ENCODE peak calls at places on chromosomes 12 and 14, in ten cellular contexts. K, L, E, J, X, V, U, Z, Y and H are unnamed samples.
A peak's percentile ranks its signal among the peaks of the same experiment; 100 is the strongest.

GRCh38 chr12:88153959-88154358 is 11.9 kb downstream of the TMTC3 start:
- DNase-seq in L (no peak), Y (no peak), Z (no peak), K (peak; percentile 82), E (no peak), J (no peak), X (no peak), U (peak; percentile 64), V (peak; percentile 23), H (no peak)

GRCh38 chr14:93059917-93060545 is 55.7 kb downstream of the ITPK1 start:
- DNase-seq in V (no peak), U (no peak), Y (peak; percentile 59), K (no peak), E (no peak), X (no peak), Z (no peak), L (no peak), J (peak; percentile 30), H (peak; percentile 64)

GRCh38 chr14:99244960-99245340 is 27.0 kb downstream of the BCL11B start:
- DNase-seq in Y (no peak), Z (no peak), U (no peak), E (no peak), V (no peak), J (no peak), K (no peak), L (no peak), X (no peak), H (no peak)

GRCh38 chr14:28157289-28157869 is 609.2 kb upstream of the FOXG1 start:
- DNase-seq in V (no peak), J (no peak), U (no peak), L (peak; percentile 64), Y (no peak), Z (no peak), X (no peak), K (no peak), E (no peak), H (peak; percentile 11)

GRCh38 chr12:94247256-94247655 is 98.9 kb downstream of the PLXNC1 start:
- DNase-seq in Z (no peak), V (no peak), Y (no peak), J (no peak), U (no peak), K (no peak), E (no peak), L (no peak), X (no peak), H (no peak)

GRCh38 chr14:21723431-21724045 is 49.9 kb upstream of the OR4E1 start:
- DNase-seq in X (peak; percentile 81), Y (peak; percentile 91), J (peak; percentile 69), Z (no peak), E (peak; percentile 24), V (peak; percentile 75), L (no peak), K (peak; percentile 24), U (no peak), H (no peak)

GRCh38 chr12:94062796-94063635 is 85.4 kb upstream of the PLXNC1 start:
- DNase-seq in E (no peak), X (no peak), L (no peak), V (no peak), Z (no peak), U (no peak), Y (no peak), J (no peak), K (no peak), H (no peak)

GRCh38 chr14:101491841-101492240 is 69.5 kb upstream of the DIO3 start:
- DNase-seq in Y (no peak), V (no peak), X (no peak), L (peak; percentile 34), Z (no peak), E (no peak), K (no peak), J (peak; percentile 10), U (no peak), H (peak; percentile 1)

GRCh38 chr14:43532825-43533416 is 974.2 kb downstream of the FSCB start:
- DNase-seq in K (no peak), Z (no peak), V (no peak), J (no peak), Y (no peak), X (no peak), E (no peak), L (no peak), U (no peak), H (no peak)

GRCh38 chr12:54229624-54230212 is 40.9 kb upstream of the SMUG1 start:
- DNase-seq in J (no peak), K (peak; percentile 96), Y (no peak), L (no peak), Z (peak; percentile 75), E (no peak), V (no peak), U (peak; percentile 95), X (no peak), H (no peak)

GRCh38 chr12:4478933-4479332 is 33.3 kb upstream of the FGF6 start:
- DNase-seq in L (no peak), Z (no peak), K (no peak), J (no peak), E (no peak), Y (no peak), U (no peak), V (no peak), X (no peak), H (no peak)

GRCh38 chr14:51877807-51878206 is 17.4 kb downstream of the GNG2 start:
- DNase-seq in V (no peak), X (no peak), Y (no peak), K (no peak), E (no peak), Z (no peak), L (no peak), J (no peak), U (no peak), H (no peak)

GRCh38 chr12:108468149-108468968 is 46.7 kb upstream of the FICD start:
- DNase-seq in Y (no peak), E (no peak), Z (no peak), X (peak; percentile 40), U (peak; percentile 17), V (peak; percentile 67), K (peak; percentile 55), L (no peak), J (peak; percentile 28), H (no peak)

GRCh38 chr12:68792952-68793351 is 15.0 kb upstream of the MDM2 start:
- DNase-seq in K (peak; percentile 44), Z (no peak), Y (peak; percentile 36), L (no peak), U (no peak), V (peak; percentile 58), E (no peak), X (peak; percentile 68), J (peak; percentile 41), H (no peak)

GRCh38 chr12:57727758-57728395 is 10.7 kb downstream of the AGAP2 start:
- DNase-seq in Z (no peak), U (no peak), J (no peak), L (no peak), Y (peak; percentile 89), E (no peak), V (no peak), X (no peak), K (no peak), H (no peak)

GRCh38 chr12:62466018-62466595 is 519 bp upstream of the MON2 start:
- DNase-seq in L (peak; percentile 72), U (peak; percentile 37), J (peak; percentile 39), K (peak; percentile 42), Y (peak; percentile 57), V (peak; percentile 38), E (no peak), X (peak; percentile 29), Z (no peak), H (no peak)

GRCh38 chr12:18595406-18595805 is 142.4 kb downstream of the PLCZ1 start:
- DNase-seq in E (no peak), J (no peak), Z (no peak), U (peak; percentile 27), L (no peak), X (no peak), V (no peak), Y (no peak), K (peak; percentile 1), H (no peak)

GRCh38 chr12:3752096-3752709 is 706 bp downstream of the CRACR2A start:
- DNase-seq in Y (peak; percentile 29), Z (no peak), E (peak; percentile 31), J (peak; percentile 81), U (peak; percentile 52), X (no peak), K (peak; percentile 37), V (peak; percentile 77), L (peak; percentile 81), H (peak; percentile 68)

GRCh38 chr14:67833403-67833802 is 13.8 kb downstream of the RAD51B start:
- DNase-seq in Y (no peak), J (no peak), E (no peak), U (no peak), K (no peak), Z (no peak), L (no peak), V (no peak), X (no peak), H (no peak)

GRCh38 chr12:120662879-120663278 is 22.5 kb downstream of the CABP1 start:
- DNase-seq in X (no peak), V (no peak), J (no peak), U (no peak), E (no peak), Y (no peak), K (no peak), L (no peak), Z (no peak), H (no peak)

GRCh38 chr12:107593713-107594381 is 91.8 kb upstream of the PWP1 start:
- DNase-seq in X (peak; percentile 39), V (peak; percentile 74), E (no peak), Y (no peak), K (no peak), L (no peak), Z (no peak), U (no peak), J (no peak), H (no peak)

GRCh38 chr12:7869137-7869536 is 3.6 kb downstream of the SLC2A14 start:
- DNase-seq in X (no peak), K (no peak), J (no peak), L (no peak), U (peak; percentile 92), V (no peak), Z (no peak), E (no peak), Y (no peak), H (no peak)

GRCh38 chr12:103799504-103800251 is 41.4 kb downstream of the NT5DC3 start:
- DNase-seq in Y (no peak), Z (no peak), L (no peak), E (no peak), X (no peak), K (peak; percentile 86), U (peak; percentile 44), J (no peak), V (peak; percentile 51), H (no peak)